ENCODE peak calls at places on chromosomes 4 and X, in seven cellular contexts. X is pancreas, D is GM20000, M is sigmoid colon, S is psoas muscle, K is GM12865, G is transverse colon. Z is an unnamed sample.

GRCh38 chr4:76300012-76300411 is 6.5 kb upstream of the STBD1 start:
- DNase-seq in X (no peak), D (no peak), M (no peak), S (no peak), K (no peak), G (no peak), Z (no peak)

GRCh38 chr4:1285151-1285789 is 4.4 kb upstream of the MAEA start:
- DNase-seq in X (no peak), D (no peak), M (no peak), S (no peak), K (no peak), G (no peak), Z (no peak)

GRCh38 chr4:5746250-5746649 is 35.2 kb downstream of the EVC start:
- DNase-seq in X (no peak), D (no peak), M (no peak), S (no peak), K (no peak), G (no peak), Z (no peak)

GRCh38 chr4:110666030-110666429 is 43.2 kb upstream of the PITX2 start:
- DNase-seq in X (no peak), D (no peak), M (no peak), S (no peak), K (no peak), G (no peak), Z (no peak)

GRCh38 chr4:116180056-116180690 is 905.2 kb downstream of the TRAM1L1 start:
- DNase-seq in X (no peak), D (peak), M (no peak), S (no peak), K (peak), G (no peak), Z (peak)

GRCh38 chr4:80878218-80878617 is 152.3 kb upstream of the BMP3 start:
- DNase-seq in X (no peak), D (no peak), M (no peak), S (no peak), K (no peak), G (no peak), Z (no peak)

GRCh38 chr4:147916351-147916750 is 184.5 kb downstream of the ARHGAP10 start:
- DNase-seq in X (no peak), D (no peak), M (no peak), S (no peak), K (no peak), G (no peak), Z (no peak)

GRCh38 chr4:52966781-52967180 is 104.7 kb downstream of the RASL11B start:
- DNase-seq in X (no peak), D (no peak), M (no peak), S (no peak), K (no peak), G (no peak), Z (no peak)

GRCh38 chr4:177573487-177573886 is 131.2 kb upstream of the AGA start:
- DNase-seq in X (no peak), D (no peak), M (no peak), S (no peak), K (no peak), G (no peak), Z (no peak)

GRCh38 chrX:1392376-1393130 is 640 bp upstream of the SLC25A6 start:
- DNase-seq in X (peak), D (peak), M (peak), S (peak), K (peak), G (peak), Z (peak)

GRCh38 chrX:78314561-78314960 is 12.8 kb downstream of the CYSLTR1 start:
- DNase-seq in X (no peak), D (no peak), M (no peak), S (no peak), K (no peak), G (no peak), Z (no peak)

GRCh38 chr4:140450352-140450751 is 22.9 kb upstream of the CLGN start:
- DNase-seq in X (no peak), D (no peak), M (no peak), S (no peak), K (no peak), G (no peak), Z (no peak)

GRCh38 chr4:152536545-152537182 is 772 bp upstream of the FBXW7 start:
- DNase-seq in X (no peak), D (peak), M (no peak), S (no peak), K (peak), G (peak), Z (no peak)

GRCh38 chr4:28357985-28358384 is 1497.3 kb downstream of the STIM2 start:
- DNase-seq in X (no peak), D (no peak), M (no peak), S (no peak), K (no peak), G (no peak), Z (no peak)

GRCh38 chr4:111064342-111064993 is 441.6 kb upstream of the PITX2 start:
- DNase-seq in X (no peak), D (no peak), M (no peak), S (no peak), K (peak), G (no peak), Z (no peak)

GRCh38 chrX:39859991-39860861 is 237.5 kb downstream of the BCOR start:
- DNase-seq in X (no peak), D (peak), M (peak), S (no peak), K (peak), G (peak), Z (peak)

GRCh38 chr4:40763228-40763716 is 13.5 kb downstream of the NSUN7 start:
- DNase-seq in X (no peak), D (peak), M (no peak), S (no peak), K (peak), G (no peak), Z (peak)

GRCh38 chrX:133969191-133969590 is 16.2 kb downstream of the GPC3 start:
- DNase-seq in X (no peak), D (no peak), M (no peak), S (no peak), K (no peak), G (no peak), Z (no peak)

GRCh38 chrX:129663171-129663570 is 8.4 kb upstream of the APLN start:
- DNase-seq in X (no peak), D (no peak), M (no peak), S (no peak), K (no peak), G (no peak), Z (no peak)

GRCh38 chr4:5719329-5720055 is 8.5 kb downstream of the EVC start:
- DNase-seq in X (no peak), D (no peak), M (no peak), S (no peak), K (no peak), G (no peak), Z (no peak)

GRCh38 chr4:38831653-38832052 is 25.0 kb downstream of the TLR6 start:
- DNase-seq in X (no peak), D (no peak), M (no peak), S (no peak), K (no peak), G (no peak), Z (no peak)

GRCh38 chrX:44344687-44345086 is 1.2 kb upstream of the EFHC2 start:
- DNase-seq in X (no peak), D (no peak), M (no peak), S (no peak), K (peak), G (no peak), Z (no peak)

GRCh38 chr4:6892190-6892908 is 17.3 kb upstream of the TBC1D14 start:
- DNase-seq in X (no peak), D (peak), M (peak), S (peak), K (no peak), G (peak), Z (peak)

GRCh38 chr4:5753766-5754528 is 42.9 kb downstream of the EVC start:
- DNase-seq in X (no peak), D (no peak), M (no peak), S (no peak), K (peak), G (no peak), Z (no peak)

GRCh38 chr4:184310171-184310567 is 92.5 kb upstream of the ENPP6 start:
- DNase-seq in X (no peak), D (peak), M (no peak), S (peak), K (peak), G (peak), Z (peak)

GRCh38 chr4:159137176-159137575 is 34.3 kb downstream of the RAPGEF2 start:
- DNase-seq in X (no peak), D (no peak), M (no peak), S (no peak), K (no peak), G (peak), Z (no peak)

GRCh38 chrX:42619068-42619467 is 158.9 kb downstream of the PPP1R2C start:
- DNase-seq in X (no peak), D (no peak), M (no peak), S (no peak), K (no peak), G (no peak), Z (no peak)

GRCh38 chrX:42616981-42617380 is 161.0 kb downstream of the PPP1R2C start:
- DNase-seq in X (no peak), D (no peak), M (no peak), S (no peak), K (peak), G (no peak), Z (no peak)

GRCh38 chrX:42615161-42615563 is 162.8 kb downstream of the PPP1R2C start:
- DNase-seq in X (no peak), D (no peak), M (no peak), S (no peak), K (peak), G (peak), Z (no peak)
- TF ChIP-seq CTCF in X (no peak), D (no peak), M (no peak), S (no peak), K (peak), G (no peak), Z (no peak)

DNA sequence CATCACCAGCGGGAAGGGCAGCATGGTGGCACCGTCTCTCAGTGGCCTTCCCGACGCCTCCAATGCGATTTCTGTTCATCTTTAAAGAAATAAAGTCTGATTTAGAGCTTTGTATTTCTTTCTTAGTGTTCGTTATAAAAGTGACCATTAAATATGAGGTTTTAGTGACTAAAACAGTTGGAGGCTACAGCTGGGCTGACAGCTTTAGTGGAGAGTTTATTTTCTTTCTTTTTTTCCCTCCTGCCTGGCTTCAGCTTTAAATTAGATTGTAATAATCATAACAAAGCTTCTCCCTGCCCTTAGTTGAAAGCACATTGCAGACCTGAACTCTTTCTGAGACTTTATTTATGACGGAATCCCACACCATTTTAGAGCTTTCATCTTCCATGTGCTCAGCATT is 97.2 kb upstream of the PGRMC2 start:
- DNase-seq in X (no peak), D (no peak), M (no peak), S (no peak), K (no peak), G (no peak), Z (no peak)
- TF ChIP-seq CTCF in X (no peak), D (no peak), M (no peak), S (no peak), K (no peak), G (no peak), Z (no peak)

DNA sequence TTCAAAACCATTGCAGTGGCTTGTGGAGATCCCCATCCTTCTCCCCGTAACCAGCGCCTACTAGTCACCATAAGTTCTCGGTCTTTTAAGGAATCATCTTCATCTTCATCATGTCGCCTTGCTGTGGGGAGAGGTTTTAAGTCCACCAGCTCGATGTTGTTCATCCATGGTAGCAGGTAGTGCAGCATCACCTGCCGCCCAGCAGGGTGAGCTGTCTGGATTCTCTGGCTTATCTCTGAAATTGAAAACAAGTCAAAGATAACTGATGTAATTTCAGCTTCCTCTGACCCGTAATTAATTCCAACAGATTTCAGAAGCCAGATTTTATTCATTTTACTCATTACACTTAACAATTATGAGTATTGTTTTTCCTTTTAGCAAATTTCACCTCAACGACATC is 67.4 kb downstream of the ZAR1 start:
- DNase-seq in X (no peak), D (no peak), M (no peak), S (no peak), K (peak), G (no peak), Z (no peak)
- TF ChIP-seq CTCF in X (no peak), D (no peak), M (no peak), S (no peak), K (peak), G (peak), Z (no peak)

DNA sequence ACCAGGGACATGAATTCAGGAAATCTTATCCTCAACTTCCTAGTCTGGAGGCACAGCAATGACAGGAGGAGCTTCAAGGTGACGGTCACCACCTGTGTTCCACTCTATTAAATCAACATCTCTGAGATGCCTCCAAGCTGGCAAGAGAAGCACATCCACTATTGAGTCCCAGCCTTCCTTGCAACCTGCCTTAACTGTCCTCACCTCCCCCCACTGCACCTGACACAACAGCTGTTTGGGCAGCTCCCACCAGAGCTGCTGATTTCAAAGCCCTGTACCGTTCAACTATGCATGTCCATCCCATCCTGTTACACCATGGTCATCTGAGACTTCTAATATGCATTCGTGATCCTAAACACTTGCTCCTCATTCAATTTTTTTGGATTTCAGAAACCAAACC is 123.4 kb downstream of the COL25A1 start:
- DNase-seq in X (no peak), D (no peak), M (no peak), S (no peak), K (no peak), G (no peak), Z (no peak)
- TF ChIP-seq CTCF in X (no peak), D (no peak), M (no peak), S (no peak), K (no peak), G (no peak), Z (no peak)

GRCh38 chr4:89800527-89801103 is 36.3 kb downstream of the SNCA start:
- DNase-seq in X (no peak), D (no peak), M (no peak), S (no peak), K (no peak), G (no peak), Z (no peak)

GRCh38 chr4:89800012-89800516 is 36.9 kb downstream of the SNCA start:
- DNase-seq in X (no peak), D (no peak), M (no peak), S (no peak), K (no peak), G (no peak), Z (no peak)

GRCh38 chr4:89803036-89803435 is 33.9 kb downstream of the SNCA start:
- DNase-seq in X (no peak), D (no peak), M (no peak), S (no peak), K (no peak), G (no peak), Z (no peak)

GRCh38 chr4:89807441-89808140 is 29.4 kb downstream of the SNCA start:
- DNase-seq in X (no peak), D (no peak), M (no peak), S (no peak), K (no peak), G (no peak), Z (no peak)

DNA sequence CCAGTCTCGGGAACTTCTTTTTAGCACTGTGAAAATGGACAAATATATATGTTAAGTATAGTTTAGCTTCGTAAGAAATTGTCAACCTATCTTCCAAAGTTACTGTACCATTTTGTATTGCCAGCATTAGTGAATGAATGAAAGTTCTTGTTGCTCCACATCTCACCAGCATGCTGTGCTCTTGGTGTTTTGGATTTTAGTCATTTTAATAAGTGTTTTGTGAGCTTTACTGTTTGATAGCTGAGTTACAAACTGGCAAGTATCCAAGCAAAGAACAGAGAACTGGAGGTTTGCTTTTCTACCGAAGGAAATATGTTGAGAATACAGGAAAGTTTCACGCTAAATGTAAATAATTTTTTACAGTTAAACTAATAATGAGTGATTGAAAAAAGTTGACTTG is 33.0 kb downstream of the SNCA start:
- DNase-seq in X (no peak), D (no peak), M (no peak), S (no peak), K (no peak), G (no peak), Z (no peak)
- TF ChIP-seq CTCF in X (no peak), D (no peak), M (no peak), S (no peak), K (no peak), G (no peak), Z (no peak)

DNA sequence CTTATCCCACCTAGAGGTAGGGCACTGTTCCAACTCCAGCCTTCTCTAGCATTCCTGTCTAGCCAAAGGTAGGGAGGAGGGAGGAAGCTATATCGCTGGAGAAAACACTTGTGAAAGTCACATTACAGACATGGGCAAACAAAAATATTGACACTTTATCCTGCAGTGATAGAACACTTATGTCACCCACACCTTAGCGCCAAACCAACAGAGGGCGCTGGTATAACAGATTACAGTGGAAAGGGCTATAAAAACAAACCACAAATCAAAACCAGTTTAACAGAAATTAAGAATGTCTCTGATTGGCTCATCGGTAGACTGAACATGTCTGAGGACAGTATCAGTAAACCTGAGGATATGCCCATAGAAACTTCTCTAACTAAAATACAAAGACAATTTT is 451.3 kb downstream of the TLL1 start:
- DNase-seq in X (no peak), D (no peak), M (no peak), S (no peak), K (peak), G (peak), Z (no peak)
- TF ChIP-seq CTCF in X (no peak), D (peak), M (no peak), S (no peak), K (peak), G (peak), Z (peak)

GRCh38 chr4:188411805-188412204 is 272.6 kb downstream of the TRIML1 start:
- DNase-seq in X (no peak), D (no peak), M (no peak), S (no peak), K (no peak), G (no peak), Z (no peak)

GRCh38 chr4:188414441-188414840 is 275.2 kb downstream of the TRIML1 start:
- DNase-seq in X (no peak), D (no peak), M (no peak), S (no peak), K (no peak), G (no peak), Z (no peak)

GRCh38 chr4:188423039-188423438 is 283.8 kb downstream of the TRIML1 start:
- DNase-seq in X (no peak), D (no peak), M (no peak), S (no peak), K (no peak), G (no peak), Z (no peak)

GRCh38 chr4:188412499-188412898 is 273.3 kb downstream of the TRIML1 start:
- DNase-seq in X (no peak), D (no peak), M (no peak), S (no peak), K (no peak), G (no peak), Z (no peak)

GRCh38 chr4:188417181-188417580 is 277.9 kb downstream of the TRIML1 start:
- DNase-seq in X (no peak), D (no peak), M (no peak), S (no peak), K (no peak), G (no peak), Z (no peak)
- TF ChIP-seq CTCF in X (no peak), D (no peak), M (no peak), S (no peak), K (no peak), G (no peak), Z (no peak)

GRCh38 chr4:165458451-165458850 is 79.6 kb downstream of the CPE start:
- DNase-seq in X (no peak), D (no peak), M (no peak), S (no peak), K (no peak), G (no peak), Z (no peak)

GRCh38 chr4:165464813-165465381 is 86.1 kb downstream of the CPE start:
- DNase-seq in X (no peak), D (peak), M (no peak), S (no peak), K (peak), G (no peak), Z (peak)

GRCh38 chr4:165461176-165461835 is 82.5 kb downstream of the CPE start:
- DNase-seq in X (no peak), D (no peak), M (no peak), S (no peak), K (no peak), G (no peak), Z (no peak)

GRCh38 chr4:165464338-165464737 is 85.5 kb downstream of the CPE start:
- DNase-seq in X (no peak), D (no peak), M (no peak), S (no peak), K (no peak), G (no peak), Z (no peak)

GRCh38 chr4:165462009-165462408 is 83.2 kb downstream of the CPE start:
- DNase-seq in X (no peak), D (no peak), M (no peak), S (no peak), K (no peak), G (no peak), Z (no peak)
- TF ChIP-seq CTCF in X (no peak), D (no peak), M (no peak), S (no peak), K (no peak), G (no peak), Z (no peak)